ENCODE peak calls at places on chromosomes 16 and 17, in nine cellular contexts. N, Y, R, J, T, O, W, A and I are unnamed samples.

GRCh38 chr16:24635900-24636610 is 93.4 kb upstream of the TNRC6A start:
- DNase-seq in N (peak; percentile 71), Y (no peak), R (peak; percentile 51), J (no peak), T (peak; percentile 59), O (no peak), W (no peak), A (peak; percentile 96), I (peak; percentile 66)

GRCh38 chr17:76567634-76568432 is 17.8 kb downstream of the ST6GALNAC2 start:
- DNase-seq in N (no peak), Y (no peak), R (peak; percentile 92), J (peak; percentile 54), T (peak; percentile 60), O (peak; percentile 53), W (no peak), A (no peak), I (no peak)

GRCh38 chr17:28550858-28551257 is 1.6 kb downstream of the UNC119 start:
- DNase-seq in N (no peak), Y (no peak), R (no peak), J (no peak), T (no peak), O (no peak), W (no peak), A (no peak), I (no peak)

GRCh38 chr17:41496803-41497484 is 7.2 kb upstream of the KRT36 start:
- DNase-seq in N (no peak), Y (peak; percentile 54), R (peak; percentile 81), J (peak; percentile 67), T (peak; percentile 48), O (peak; percentile 96), W (peak; percentile 21), A (peak; percentile 70), I (peak; percentile 84)

GRCh38 chr16:3623642-3624041 is 12.2 kb upstream of the SLX4 start:
- DNase-seq in N (no peak), Y (no peak), R (no peak), J (peak; percentile 66), T (no peak), O (no peak), W (no peak), A (no peak), I (no peak)

GRCh38 chr17:60091908-60092331 is 13.2 kb upstream of the HEATR6 start:
- DNase-seq in N (no peak), Y (no peak), R (no peak), J (no peak), T (no peak), O (no peak), W (no peak), A (no peak), I (no peak)

GRCh38 chr17:65229596-65229995 is 92.4 kb downstream of the RGS9 start:
- DNase-seq in N (no peak), Y (no peak), R (no peak), J (no peak), T (no peak), O (no peak), W (no peak), A (no peak), I (no peak)

GRCh38 chr17:36509272-36509985 is 22.9 kb downstream of the ZNHIT3 start:
- DNase-seq in N (no peak), Y (no peak), R (no peak), J (no peak), T (no peak), O (no peak), W (no peak), A (no peak), I (no peak)

GRCh38 chr16:27401768-27402568 is at the start of gene IL21R:
- DNase-seq in N (peak; percentile 20), Y (peak; percentile 95), R (peak; percentile 38), J (peak; percentile 87), T (peak; percentile 50), O (no peak), W (no peak), A (peak; percentile 44), I (peak; percentile 74)

GRCh38 chr17:80761421-80761871 is 216.8 kb downstream of the RPTOR start:
- DNase-seq in N (no peak), Y (peak; percentile 65), R (no peak), J (no peak), T (no peak), O (no peak), W (no peak), A (peak; percentile 68), I (no peak)

GRCh38 chr16:88719933-88720296 is 13.6 kb downstream of the CTU2 start:
- DNase-seq in N (no peak), Y (no peak), R (no peak), J (no peak), T (no peak), O (no peak), W (no peak), A (no peak), I (no peak)

GRCh38 chr17:20043034-20043433 is 33.9 kb downstream of the SPECC1 start:
- DNase-seq in N (no peak), Y (no peak), R (no peak), J (no peak), T (no peak), O (no peak), W (no peak), A (no peak), I (no peak)
- H3K27ac ChIP-seq in N (no peak overlapping the region), Y (no peak overlapping the region), R (no peak overlapping the region), J (no peak overlapping the region), T (no peak overlapping the region), O (no peak overlapping the region), W (no peak overlapping the region), A (no peak overlapping the region), I (no peak overlapping the region)

GRCh38 chr16:66269631-66270332 is 96.7 kb upstream of the CDH5 start:
- DNase-seq in N (no peak), Y (no peak), R (no peak), J (no peak), T (no peak), O (peak; percentile 47), W (no peak), A (peak; percentile 40), I (no peak)
- H3K27ac ChIP-seq in N (peak overlapping the region; percentile 66), Y (no peak overlapping the region), R (peak overlapping the region; percentile 12), J (no peak overlapping the region), T (no peak overlapping the region), O (no peak overlapping the region), W (no peak overlapping the region), A (peak overlapping the region; percentile 26), I (peak overlapping the region; percentile 42)

GRCh38 chr17:75535871-75536270 is 10.4 kb downstream of the LLGL2 start:
- DNase-seq in N (no peak), Y (no peak), R (no peak), J (no peak), T (no peak), O (no peak), W (no peak), A (no peak), I (no peak)
- H3K27ac ChIP-seq in N (no peak overlapping the region), Y (no peak overlapping the region), R (no peak overlapping the region), J (no peak overlapping the region), T (no peak overlapping the region), O (no peak overlapping the region), W (no peak overlapping the region), A (no peak overlapping the region), I (peak overlapping the region; percentile 74)

DNA sequence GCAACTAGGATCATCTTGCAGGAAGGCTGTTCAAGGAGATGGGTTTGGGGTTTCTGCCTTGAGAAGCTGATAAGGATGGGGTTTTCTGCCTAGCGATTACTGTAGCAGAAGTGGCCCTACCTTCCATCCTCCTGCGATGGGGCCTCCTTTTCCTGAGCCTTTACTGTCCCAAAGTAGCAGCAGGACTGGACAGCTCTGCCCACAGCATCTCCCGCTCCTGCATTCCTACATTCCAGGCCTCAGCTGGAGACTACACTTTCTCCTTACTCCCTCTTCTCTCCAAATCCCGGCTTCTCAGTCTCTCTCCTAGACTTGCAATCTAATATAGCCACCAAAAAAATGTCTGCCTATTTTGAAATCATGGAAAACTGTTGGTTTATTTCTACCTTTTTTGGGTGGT is 355.4 kb downstream of the CA10 start:
- DNase-seq in N (no peak), Y (no peak), R (no peak), J (no peak), T (no peak), O (no peak), W (no peak), A (no peak), I (no peak)
- H3K27ac ChIP-seq in N (no peak overlapping the region), Y (no peak overlapping the region), R (no peak overlapping the region), J (no peak overlapping the region), T (no peak overlapping the region), O (no peak overlapping the region), W (no peak overlapping the region), A (no peak overlapping the region), I (no peak overlapping the region)

DNA sequence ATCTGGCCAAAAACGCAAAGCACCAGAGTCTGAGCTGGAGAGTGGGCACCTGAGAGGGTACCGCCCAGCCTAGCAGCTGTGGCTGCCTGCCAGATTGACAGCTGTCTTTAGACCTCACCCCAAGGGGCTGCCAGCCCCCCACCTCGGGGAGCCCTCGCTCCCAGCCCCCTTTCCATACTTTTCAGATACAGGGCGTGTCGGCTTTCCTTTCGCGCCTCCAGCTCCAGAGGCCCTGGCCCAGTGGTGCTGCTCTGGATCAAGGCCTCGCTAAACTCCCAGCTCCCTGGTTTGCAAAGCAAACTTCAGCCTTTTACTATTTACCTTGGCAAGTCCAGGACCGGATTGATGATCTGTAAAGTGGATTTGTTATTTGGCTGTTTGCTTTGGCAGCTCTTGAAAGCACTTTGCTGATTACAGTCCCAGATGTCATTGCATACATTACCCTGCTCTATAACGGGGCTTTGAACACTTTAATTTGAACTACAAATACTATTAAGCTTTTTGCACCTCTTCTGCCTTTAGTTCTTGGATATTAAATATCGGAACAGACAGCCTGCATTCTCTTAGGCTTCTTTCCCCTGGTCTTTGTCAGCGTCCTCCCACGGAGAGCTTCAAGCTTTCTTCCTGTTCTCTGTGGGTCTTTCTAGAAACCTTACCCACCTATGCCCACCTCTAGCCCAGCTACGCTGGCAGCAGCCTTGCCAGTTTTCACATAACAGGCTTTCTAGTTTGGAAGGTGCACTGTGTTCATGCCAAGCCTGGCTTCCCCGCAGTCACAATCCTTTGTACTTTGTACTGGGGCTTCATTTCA is 63.6 kb upstream of the TBX2 start:
- DNase-seq in N (no peak), Y (no peak), R (peak; percentile 64), J (no peak), T (no peak), O (no peak), W (no peak), A (peak; percentile 90), I (no peak)
- H3K27ac ChIP-seq in N (peak overlapping the region; percentile 5), Y (no peak overlapping the region), R (peak overlapping the region; percentile 29), J (no peak overlapping the region), T (peak overlapping the region; percentile 28), O (no peak overlapping the region), W (no peak overlapping the region), A (peak overlapping the region; percentile 68), I (no peak overlapping the region)

DNA sequence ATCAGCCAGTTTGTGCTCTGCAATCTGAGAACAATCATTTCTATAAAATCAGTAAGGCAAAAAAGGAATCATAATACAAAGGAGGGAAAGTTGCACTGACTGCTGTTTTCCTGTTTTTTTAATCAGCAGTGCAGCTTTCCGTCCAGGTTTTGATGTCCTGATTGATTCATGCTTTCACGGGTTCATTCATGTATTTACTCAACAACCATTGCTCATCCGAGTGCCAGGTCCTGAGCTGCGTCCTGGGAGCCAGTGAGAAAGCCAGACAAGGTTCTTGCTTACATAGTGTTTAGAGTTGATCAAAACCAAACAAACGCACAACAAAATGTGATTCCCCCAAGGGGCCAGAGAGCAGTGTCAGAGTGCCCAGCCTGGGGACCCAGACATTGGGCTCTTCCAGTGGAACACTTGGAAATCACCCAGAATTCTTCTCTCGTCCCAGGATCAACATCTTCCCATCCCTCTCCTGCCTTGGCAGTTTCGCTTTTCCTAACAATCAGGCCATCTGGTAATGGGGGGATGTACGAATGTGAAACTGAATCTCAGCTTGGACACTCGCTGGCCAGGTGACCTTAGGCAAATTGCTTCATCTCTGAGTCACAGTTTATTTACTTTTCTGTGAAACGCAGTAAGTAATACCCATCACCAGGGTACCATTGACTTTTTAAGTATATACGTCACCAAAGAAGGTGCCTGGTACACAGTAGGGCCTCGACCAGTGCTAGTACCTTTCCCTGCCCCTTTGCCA is 13.3 kb upstream of the C1QL1 start:
- DNase-seq in N (no peak), Y (no peak), R (no peak), J (no peak), T (no peak), O (no peak), W (no peak), A (peak; percentile 91), I (no peak)
- H3K27ac ChIP-seq in N (no peak overlapping the region), Y (no peak overlapping the region), R (no peak overlapping the region), J (no peak overlapping the region), T (no peak overlapping the region), O (no peak overlapping the region), W (no peak overlapping the region), A (peak overlapping the region; percentile 13), I (peak overlapping the region; percentile 54)